ENCODE peak calls at places on chromosomes 5 and 9, in nine cellular contexts. Z is cardiac muscle cell; G is T-cell; F is HEK293T; E is activated T-cell treated with anti-CD3 and anti-CD28 coated beads, Interleukin-2, amount 50 U/mL, for 24 hours; O is iris pigment epithelial cell; L is CD8-positive, alpha-beta memory T cell; D is stromal cell of bone marrow; S is astrocyte. Y is an unnamed sample.

GRCh38 chr5:170223349-170223748 is 9.4 kb upstream of the C5orf58 start:
- DNase-seq in Z (peak), G (no peak), F (no peak), E (no peak), O (no peak), L (no peak), D (no peak), S (peak), Y (no peak)

GRCh38 chr5:174951151-174951780 is 226.9 kb downstream of the MSX2 start:
- DNase-seq in Z (peak), G (peak), F (peak), E (peak), O (peak), L (peak), D (peak), S (peak), Y (peak)

GRCh38 chr9:89550516-89550915 is 52.6 kb upstream of the SEMA4D start:
- DNase-seq in Z (no peak), G (no peak), F (no peak), E (no peak), O (no peak), L (no peak), D (no peak), S (no peak), Y (no peak)

GRCh38 chr9:17987174-17987573 is 408.3 kb downstream of the SH3GL2 start:
- DNase-seq in Z (no peak), G (no peak), F (no peak), E (no peak), O (no peak), L (no peak), D (no peak), S (no peak), Y (no peak)

GRCh38 chr9:106771618-106772017 is 91.3 kb upstream of the ZNF462 start:
- DNase-seq in Z (peak), G (no peak), F (no peak), E (no peak), O (no peak), L (no peak), D (no peak), S (no peak), Y (no peak)

GRCh38 chr5:112004867-112005532 is 248.0 kb upstream of the NREP start:
- DNase-seq in Z (no peak), G (no peak), F (no peak), E (no peak), O (peak), L (no peak), D (no peak), S (peak), Y (no peak)

GRCh38 chr5:72441861-72442540 is 65.2 kb downstream of the ZNF366 start:
- DNase-seq in Z (peak), G (no peak), F (no peak), E (no peak), O (peak), L (no peak), D (peak), S (peak), Y (peak)

GRCh38 chr9:93079371-93079770 is 16.6 kb upstream of the CARD19 start:
- DNase-seq in Z (no peak), G (no peak), F (no peak), E (no peak), O (no peak), L (no peak), D (no peak), S (no peak), Y (no peak)

GRCh38 chr5:135355182-135355581 is 43.8 kb downstream of the MACROH2A1 start:
- DNase-seq in Z (peak), G (no peak), F (no peak), E (no peak), O (no peak), L (no peak), D (peak), S (no peak), Y (no peak)

GRCh38 chr5:22649076-22649475 is 204.1 kb downstream of the CDH12 start:
- DNase-seq in Z (peak), G (no peak), F (no peak), E (no peak), O (peak), L (no peak), D (no peak), S (no peak), Y (no peak)

GRCh38 chr5:10507575-10508024 is 56.3 kb upstream of the ANKRD33B start:
- DNase-seq in Z (no peak), G (no peak), F (peak), E (no peak), O (peak), L (no peak), D (no peak), S (peak), Y (no peak)

GRCh38 chr5:14720236-14720923 is 55.9 kb downstream of the OTULIN start:
- DNase-seq in Z (peak), G (no peak), F (no peak), E (no peak), O (peak), L (no peak), D (peak), S (peak), Y (peak)

GRCh38 chr5:79756102-79756501 is 66.5 kb downstream of the CMYA5 start:
- DNase-seq in Z (no peak), G (no peak), F (no peak), E (no peak), O (no peak), L (no peak), D (no peak), S (no peak), Y (no peak)

GRCh38 chr9:35598863-35599590 is 6.0 kb upstream of the TESK1 start:
- DNase-seq in Z (no peak), G (no peak), F (no peak), E (no peak), O (no peak), L (no peak), D (no peak), S (no peak), Y (no peak)

GRCh38 chr5:108696951-108697715 is 50.6 kb upstream of the FER start:
- DNase-seq in Z (no peak), G (no peak), F (no peak), E (no peak), O (no peak), L (no peak), D (no peak), S (no peak), Y (no peak)

GRCh38 chr5:128227984-128228383 is 144.4 kb downstream of the SLC12A2 start:
- DNase-seq in Z (peak), G (no peak), F (no peak), E (no peak), O (peak), L (no peak), D (peak), S (peak), Y (no peak)

GRCh38 chr9:120032639-120033038 is 547.3 kb downstream of the CDK5RAP2 start:
- DNase-seq in Z (no peak), G (no peak), F (peak), E (no peak), O (no peak), L (no peak), D (peak), S (no peak), Y (no peak)

GRCh38 chr5:171953860-171954701 is 52.4 kb downstream of the FBXW11 start:
- DNase-seq in Z (peak), G (no peak), F (no peak), E (no peak), O (peak), L (no peak), D (peak), S (peak), Y (peak)

GRCh38 chr9:76562511-76562911 is 103.5 kb downstream of the GCNT1 start:
- DNase-seq in Z (peak), G (no peak), F (no peak), E (no peak), O (peak), L (no peak), D (peak), S (peak), Y (peak)

GRCh38 chr9:113708821-113709713 is 167.0 kb upstream of the ZNF618 start:
- DNase-seq in Z (no peak), G (no peak), F (no peak), E (no peak), O (no peak), L (no peak), D (no peak), S (no peak), Y (no peak)

GRCh38 chr5:174145821-174146220 is 100.3 kb downstream of the NSG2 start:
- DNase-seq in Z (peak), G (no peak), F (no peak), E (no peak), O (no peak), L (no peak), D (no peak), S (peak), Y (no peak)

GRCh38 chr5:15592728-15593127 is 92.7 kb downstream of the FBXL7 start:
- DNase-seq in Z (no peak), G (no peak), F (no peak), E (no peak), O (no peak), L (no peak), D (no peak), S (no peak), Y (no peak)

GRCh38 chr5:13322769-13323168 is 621.7 kb downstream of the DNAH5 start:
- DNase-seq in Z (no peak), G (no peak), F (no peak), E (no peak), O (no peak), L (no peak), D (no peak), S (peak), Y (no peak)

GRCh38 chr9:127721391-127721821 is 5.5 kb downstream of the TTC16 start:
- DNase-seq in Z (no peak), G (no peak), F (no peak), E (no peak), O (no peak), L (peak), D (no peak), S (no peak), Y (no peak)

GRCh38 chr9:131511880-131512279 is 9.2 kb downstream of the POMT1 start:
- DNase-seq in Z (no peak), G (no peak), F (no peak), E (no peak), O (no peak), L (no peak), D (no peak), S (no peak), Y (no peak)

GRCh38 chr9:129487658-129488483 is 133.0 kb downstream of the C9orf50 start:
- DNase-seq in Z (peak), G (peak), F (no peak), E (no peak), O (peak), L (no peak), D (no peak), S (peak), Y (no peak)

GRCh38 chr5:139017624-139018023 is 142.5 kb upstream of the LRRTM2 start:
- DNase-seq in Z (no peak), G (no peak), F (no peak), E (no peak), O (no peak), L (no peak), D (no peak), S (no peak), Y (no peak)

GRCh38 chr5:178293400-178293799 is 60.8 kb upstream of the PHYKPL start:
- DNase-seq in Z (no peak), G (no peak), F (no peak), E (no peak), O (no peak), L (no peak), D (no peak), S (no peak), Y (no peak)

GRCh38 chr5:14487101-14487895 is 94.3 kb upstream of the OTULINL start:
- DNase-seq in Z (no peak), G (no peak), F (no peak), E (no peak), O (no peak), L (no peak), D (no peak), S (no peak), Y (no peak)

GRCh38 chr5:59893436-59894227 is at the start of gene PDE4D:
- DNase-seq in Z (peak), G (no peak), F (peak), E (no peak), O (peak), L (no peak), D (peak), S (peak), Y (no peak)

GRCh38 chr9:10250200-10250599 is 362.6 kb downstream of the PTPRD start:
- DNase-seq in Z (peak), G (no peak), F (no peak), E (no peak), O (peak), L (no peak), D (no peak), S (no peak), Y (no peak)

GRCh38 chr9:98231770-98232478 is 23.5 kb downstream of the TBC1D2 start:
- DNase-seq in Z (peak), G (no peak), F (no peak), E (no peak), O (peak), L (no peak), D (peak), S (peak), Y (peak)

GRCh38 chr5:172683696-172684464 is 42.8 kb downstream of the NEURL1B start:
- DNase-seq in Z (no peak), G (peak), F (no peak), E (peak), O (peak), L (peak), D (no peak), S (no peak), Y (no peak)